ENCODE peak calls at places on chromosomes 1 and 21, in seven cellular contexts. I, D, Y, T, V, U and A are unnamed samples.

GRCh38 chr21:45736705-45737484 is 93.4 kb downstream of the PCBP3 start:
- DNase-seq in I (no peak), D (no peak), Y (no peak), T (no peak), V (no peak), U (no peak), A (no peak)

GRCh38 chr1:210233495-210234253 is 1.1 kb downstream of the SERTAD4 start:
- DNase-seq in I (peak), D (peak), Y (peak), T (peak), V (no peak), U (peak), A (peak)

GRCh38 chr1:15308621-15309027 is 61.6 kb downstream of the FHAD1 start:
- DNase-seq in I (no peak), D (no peak), Y (no peak), T (no peak), V (no peak), U (no peak), A (no peak)

GRCh38 chr1:23809751-23810171 is 9.2 kb upstream of the GALE start:
- DNase-seq in I (peak), D (no peak), Y (peak), T (peak), V (no peak), U (peak), A (peak)

GRCh38 chr1:160836981-160837557 is 25.6 kb downstream of the CD244 start:
- DNase-seq in I (no peak), D (no peak), Y (no peak), T (no peak), V (no peak), U (no peak), A (no peak)

GRCh38 chr1:56417636-56418035 is 161.7 kb downstream of the PLPP3 start:
- DNase-seq in I (no peak), D (no peak), Y (no peak), T (peak), V (no peak), U (peak), A (no peak)

GRCh38 chr1:223076382-223076781 is 66.7 kb downstream of the TLR5 start:
- DNase-seq in I (no peak), D (no peak), Y (no peak), T (no peak), V (no peak), U (no peak), A (no peak)

GRCh38 chr21:45906859-45907258 is 74.7 kb upstream of the COL6A1 start:
- DNase-seq in I (no peak), D (no peak), Y (no peak), T (no peak), V (no peak), U (no peak), A (no peak)

GRCh38 chr1:8889103-8889846 is 10.8 kb upstream of the ENO1 start:
- DNase-seq in I (no peak), D (no peak), Y (no peak), T (no peak), V (no peak), U (no peak), A (peak)

GRCh38 chr21:45590246-45590725 is 48.0 kb upstream of the SLC19A1 start:
- DNase-seq in I (peak), D (no peak), Y (peak), T (peak), V (peak), U (peak), A (peak)

DNA sequence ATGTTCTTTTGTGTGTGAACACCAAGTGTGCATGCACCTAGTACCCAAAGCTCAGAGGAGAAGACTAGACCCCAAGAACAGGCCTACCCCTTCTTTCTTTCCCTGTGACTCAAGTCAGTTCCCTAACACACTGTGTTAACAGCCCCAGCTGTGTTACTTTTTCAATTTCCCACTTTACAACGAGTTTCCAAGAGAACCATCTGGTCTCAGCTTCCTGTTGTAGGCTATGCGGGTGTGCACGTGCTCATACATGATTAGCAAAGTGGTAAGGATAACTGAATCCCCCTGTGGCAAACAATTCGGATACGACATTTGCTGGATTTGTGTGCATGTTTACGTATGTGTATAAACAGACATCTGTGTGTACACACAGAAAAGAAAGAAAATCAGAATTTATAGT is 17.9 kb downstream of the IFNAR2 start:
- DNase-seq in I (no peak), D (no peak), Y (no peak), T (no peak), V (no peak), U (no peak), A (no peak)
- H3K18ac ChIP-seq in I (no peak), D (no peak), Y (no peak), T (no peak), V (no peak), U (no peak), A (no peak)

GRCh38 chr1:178371999-178372398 is 124.8 kb downstream of the CLEC20A start:
- DNase-seq in I (no peak), D (no peak), Y (no peak), T (no peak), V (no peak), U (peak), A (no peak)

GRCh38 chr1:178371236-178371635 is 125.5 kb downstream of the CLEC20A start:
- DNase-seq in I (peak), D (peak), Y (peak), T (peak), V (no peak), U (peak), A (no peak)

GRCh38 chr1:178376008-178376407 is 120.8 kb downstream of the CLEC20A start:
- DNase-seq in I (peak), D (no peak), Y (no peak), T (no peak), V (no peak), U (no peak), A (no peak)

GRCh38 chr1:178379807-178380206 is 117.0 kb downstream of the CLEC20A start:
- DNase-seq in I (peak), D (no peak), Y (peak), T (no peak), V (no peak), U (no peak), A (no peak)

GRCh38 chr1:178374016-178374415 is 122.7 kb downstream of the CLEC20A start:
- DNase-seq in I (peak), D (no peak), Y (no peak), T (no peak), V (no peak), U (peak), A (peak)
- H3K18ac ChIP-seq in I (no peak), D (no peak), Y (no peak), T (no peak), V (no peak), U (no peak), A (no peak)

GRCh38 chr21:29424728-29425127 is 126.0 kb downstream of the BACH1 start:
- DNase-seq in I (no peak), D (no peak), Y (no peak), T (no peak), V (no peak), U (no peak), A (no peak)
- H3K18ac ChIP-seq in I (no peak), D (no peak), Y (no peak), T (no peak), V (no peak), U (no peak), A (no peak)

GRCh38 chr1:198619375-198620140 is 19.3 kb upstream of the PTPRC start:
- DNase-seq in I (no peak), D (no peak), Y (no peak), T (no peak), V (no peak), U (no peak), A (no peak)
- H3K18ac ChIP-seq in I (no peak), D (no peak), Y (no peak), T (no peak), V (no peak), U (no peak), A (no peak)